ENCODE peak calls at places on chromosomes 16 and 17, in five cellular contexts. J, I, P, V and F are unnamed samples.

GRCh38 chr16:67260426-67261063 is 11.8 kb downstream of the SLC9A5 start:
- DNase-seq in J (peak; percentile 77), I (peak; percentile 24), P (peak; percentile 64), V (no peak), F (no peak)

GRCh38 chr16:12239953-12240485 is 263.5 kb downstream of the SNX29 start:
- DNase-seq in J (peak; percentile 85), I (peak; percentile 54), P (no peak), V (no peak), F (no peak)

GRCh38 chr17:65027305-65027704 is 29.2 kb downstream of the GNA13 start:
- DNase-seq in J (peak; percentile 81), I (peak; percentile 82), P (peak; percentile 27), V (no peak), F (no peak)

GRCh38 chr17:70658324-70658723 is 489.0 kb downstream of the KCNJ2 start:
- DNase-seq in J (no peak), I (no peak), P (no peak), V (no peak), F (no peak)

GRCh38 chr17:1019451-1019850 is 22.5 kb downstream of the TIMM22 start:
- DNase-seq in J (no peak), I (peak; percentile 17), P (no peak), V (no peak), F (no peak)

GRCh38 chr16:30166202-30166902 is 17.1 kb upstream of the CORO1A start:
- DNase-seq in J (no peak), I (no peak), P (no peak), V (no peak), F (no peak)

GRCh38 chr17:21453144-21453982 is 77.2 kb downstream of the KCNJ12 start:
- DNase-seq in J (no peak), I (no peak), P (no peak), V (no peak), F (no peak)

GRCh38 chr16:64489449-64489848 is 632.4 kb downstream of the CDH11 start:
- DNase-seq in J (no peak), I (no peak), P (no peak), V (no peak), F (no peak)

GRCh38 chr17:80769516-80769915 is 222.1 kb upstream of the CHMP6 start:
- DNase-seq in J (no peak), I (no peak), P (no peak), V (no peak), F (no peak)

GRCh38 chr17:67531291-67531690 is 154.2 kb downstream of the PITPNC1 start:
- DNase-seq in J (no peak), I (no peak), P (no peak), V (no peak), F (no peak)

GRCh38 chr16:30850246-30850645 is 43.6 kb downstream of the BCL7C start:
- DNase-seq in J (no peak), I (no peak), P (no peak), V (no peak), F (no peak)

GRCh38 chr16:85080923-85081498 is 31.3 kb downstream of the CIBAR2 start:
- DNase-seq in J (no peak), I (no peak), P (peak; percentile 78), V (no peak), F (no peak)

GRCh38 chr17:3660311-3660891 is 8.0 kb downstream of the TAX1BP3 start:
- DNase-seq in J (no peak), I (no peak), P (no peak), V (no peak), F (no peak)

DNA sequence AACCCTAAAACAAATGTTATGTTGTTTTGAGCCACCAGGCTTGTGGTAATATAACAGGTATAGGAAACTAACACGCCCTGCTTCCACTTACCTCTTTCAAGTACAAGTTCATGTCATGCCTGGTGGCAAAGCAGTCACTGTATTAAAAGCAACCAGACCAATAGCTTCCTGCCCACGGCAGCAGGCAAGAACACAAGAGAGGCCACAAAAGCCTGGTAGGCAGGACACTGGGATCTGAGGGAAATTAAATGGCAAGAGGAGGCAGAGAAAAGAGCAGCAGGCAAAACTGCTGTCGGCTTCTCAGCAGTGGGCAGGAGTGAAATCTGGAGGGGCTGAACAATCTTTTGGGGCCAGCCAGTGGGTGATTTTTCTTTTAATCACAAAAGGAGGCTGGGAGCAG is 2.2 kb downstream of the CYTH1 start:
- DNase-seq in J (no peak), I (no peak), P (peak; percentile 41), V (no peak), F (no peak)
- H3K9ac ChIP-seq in J (peak overlapping the region; percentile 84), I (no peak overlapping the region), P (no peak overlapping the region), V (no peak overlapping the region), F (no peak overlapping the region)

DNA sequence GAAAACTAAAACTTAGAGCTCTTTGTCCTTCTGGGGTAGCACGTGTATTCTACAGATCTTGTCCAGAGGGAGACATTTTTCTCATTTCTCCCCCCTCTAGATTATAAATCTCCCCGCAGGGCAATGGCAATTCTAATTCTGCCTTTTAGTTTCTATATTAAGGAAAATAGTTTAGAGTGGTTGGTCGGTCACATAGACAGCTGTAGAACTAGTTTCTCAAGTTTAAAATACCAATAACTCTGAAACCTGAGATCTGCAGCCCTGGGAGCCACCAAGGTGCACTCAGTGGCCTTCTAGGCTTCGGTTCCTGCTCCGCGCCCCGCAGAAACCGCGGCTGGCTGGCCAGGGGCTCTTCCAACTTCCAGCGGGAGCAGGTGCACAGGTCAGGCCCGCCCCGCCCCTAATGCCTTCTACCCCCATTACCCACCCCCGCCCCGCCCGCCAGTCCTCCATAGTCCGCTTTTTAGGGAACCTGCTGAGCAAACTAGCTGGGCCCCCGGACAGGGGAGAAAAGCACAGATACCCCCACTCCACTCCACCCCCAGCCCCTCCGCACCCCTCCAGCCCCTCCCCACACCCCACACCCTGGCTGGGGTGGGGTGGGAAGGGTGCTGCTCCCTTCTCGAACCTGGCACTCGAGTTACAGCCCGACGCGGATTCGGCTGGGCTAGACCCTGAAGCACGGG is 432 bp downstream of the SLFN11 start:
- DNase-seq in J (peak; percentile 52), I (peak; percentile 28), P (peak; percentile 38), V (no peak), F (no peak)
- H3K9ac ChIP-seq in J (peak overlapping the region; percentile 98), I (peak overlapping the region; percentile 99), P (no peak overlapping the region), V (no peak overlapping the region), F (peak overlapping the region; percentile 97)

DNA sequence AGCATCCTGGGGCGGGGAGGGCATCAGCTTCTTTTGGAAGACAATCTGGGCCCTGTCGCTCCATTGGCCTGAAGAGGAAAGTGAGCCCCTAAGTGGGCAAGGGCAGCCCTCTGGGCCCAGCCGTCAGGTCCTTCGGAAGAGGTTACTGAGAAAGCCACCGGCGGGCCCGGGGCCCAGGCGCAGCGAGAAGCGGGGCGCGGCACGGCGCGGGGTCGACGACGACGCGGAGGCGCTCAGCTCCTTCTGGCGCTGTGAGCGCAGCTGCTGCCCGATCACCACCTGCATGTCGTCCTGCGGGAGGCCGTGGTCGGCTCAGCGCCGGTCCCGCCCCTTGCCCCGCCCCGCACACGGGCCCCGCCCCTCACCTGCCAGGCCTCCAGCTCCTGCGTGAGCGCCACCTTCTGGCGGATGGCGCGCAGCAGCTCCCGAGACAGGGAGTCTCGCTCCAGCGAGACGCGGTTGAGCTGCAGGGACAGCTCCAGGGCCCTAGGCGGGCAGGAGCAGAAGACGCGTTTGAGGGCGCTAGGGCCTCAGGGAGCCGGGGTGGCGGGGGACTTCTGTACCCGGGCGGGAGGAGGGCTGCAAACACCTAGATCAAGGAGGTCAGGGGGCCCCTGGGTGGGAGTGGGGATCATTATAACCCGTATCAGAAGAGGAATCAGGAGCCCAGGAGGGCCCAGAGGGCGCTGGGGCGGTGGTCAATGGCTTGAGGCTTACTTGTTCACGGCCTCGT is 4.3 kb downstream of the THOC6 start:
- DNase-seq in J (peak; percentile 82), I (peak; percentile 70), P (peak; percentile 96), V (peak; percentile 91), F (no peak)
- H3K9ac ChIP-seq in J (no peak overlapping the region), I (no peak overlapping the region), P (no peak overlapping the region), V (peak overlapping the region; percentile 72), F (no peak overlapping the region)

GRCh38 chr16:3471518-3472176 is 23.6 kb downstream of the C16orf90 start:
- DNase-seq in J (no peak), I (no peak), P (no peak), V (no peak), F (no peak)
- H3K9ac ChIP-seq in J (no peak overlapping the region), I (no peak overlapping the region), P (no peak overlapping the region), V (no peak overlapping the region), F (no peak overlapping the region)

GRCh38 chr16:77784441-77785356 is 3.7 kb upstream of the VAT1L start:
- DNase-seq in J (peak; percentile 42), I (no peak), P (no peak), V (no peak), F (no peak)
- H3K9ac ChIP-seq in J (no peak overlapping the region), I (no peak overlapping the region), P (no peak overlapping the region), V (no peak overlapping the region), F (no peak overlapping the region)

GRCh38 chr16:58814348-58814801 is 80.3 kb upstream of the GOT2 start:
- DNase-seq in J (peak; percentile 68), I (peak; percentile 63), P (peak; percentile 74), V (peak; percentile 54), F (no peak)
- H3K9ac ChIP-seq in J (no peak overlapping the region), I (peak overlapping the region; percentile 67), P (no peak overlapping the region), V (no peak overlapping the region), F (no peak overlapping the region)

GRCh38 chr17:16442141-16442540 is 26.8 kb downstream of the TRPV2 start:
- DNase-seq in J (no peak), I (no peak), P (peak; percentile 23), V (no peak), F (no peak)

GRCh38 chr17:16440814-16441629 is 25.7 kb downstream of the TRPV2 start:
- DNase-seq in J (peak; percentile 61), I (no peak), P (no peak), V (no peak), F (no peak)

GRCh38 chr17:16444258-16444886 is 29.0 kb downstream of the TRPV2 start:
- DNase-seq in J (no peak), I (no peak), P (no peak), V (no peak), F (no peak)

GRCh38 chr17:16442594-16443389 is 27.4 kb downstream of the TRPV2 start:
- DNase-seq in J (no peak), I (no peak), P (no peak), V (no peak), F (no peak)

DNA sequence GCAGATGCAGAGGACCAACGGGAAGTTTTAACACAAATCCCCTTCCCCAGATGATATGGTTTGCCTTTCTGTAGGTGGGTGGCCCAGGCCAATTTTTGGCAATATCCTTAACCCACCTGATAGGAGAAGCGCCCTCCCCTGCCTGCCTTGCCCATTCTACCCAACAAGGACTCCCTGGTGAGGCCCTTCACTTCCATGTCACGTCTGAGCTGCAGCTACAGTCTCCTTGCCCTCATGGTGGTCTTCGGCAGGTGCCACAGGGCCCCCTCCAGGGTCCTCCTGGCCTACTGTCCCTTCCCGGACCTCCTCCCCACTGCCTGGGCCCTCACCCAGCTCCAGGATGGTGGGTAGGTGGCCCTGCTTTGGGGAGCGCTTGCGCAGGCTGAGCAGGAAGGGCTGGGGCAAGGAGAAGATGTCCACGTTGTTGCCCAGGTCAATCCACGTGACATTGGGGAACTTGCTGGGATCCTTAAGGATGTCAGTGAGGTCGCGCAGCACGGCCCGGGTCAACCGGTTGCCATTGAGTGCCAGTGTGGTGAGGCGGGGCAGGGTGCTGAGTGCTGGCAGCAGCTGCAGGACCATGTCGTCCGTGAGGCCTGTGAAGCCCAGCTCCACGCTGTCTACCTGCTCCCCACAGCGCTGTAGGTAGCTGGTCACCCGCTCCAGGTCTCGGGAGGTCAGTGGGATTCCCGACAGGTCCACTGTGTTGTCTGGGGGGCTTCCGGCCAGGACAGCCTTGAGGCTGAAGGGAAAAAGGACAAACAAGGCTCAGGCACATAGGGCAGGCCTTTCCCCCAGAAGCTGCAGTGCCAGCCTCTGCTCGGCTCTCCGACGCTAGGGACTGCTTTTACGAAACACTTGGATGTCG is 28.3 kb downstream of the TRPV2 start:
- DNase-seq in J (no peak), I (no peak), P (no peak), V (no peak), F (no peak)
- H3K9ac ChIP-seq in J (no peak overlapping the region), I (no peak overlapping the region), P (no peak overlapping the region), V (peak overlapping the region; percentile 53), F (peak overlapping the region; percentile 99)